ENCODE peak calls at places on chromosomes 4 and X, in six cellular contexts. V is astrocyte of the spinal cord, O is cardiac muscle cell, G is HCT116, Y is GM12864, P is AG04450. F is an unnamed sample.
A peak's percentile ranks its signal among the peaks of the same experiment; 100 is the strongest.

GRCh38 chr4:57051100-57051499 is 59.1 kb downstream of the IGFBP7 start:
- DNase-seq in P (no peak), G (no peak), Y (no peak), O (no peak), V (no peak), F (no peak)

GRCh38 chr4:41373221-41373620 is 116.5 kb downstream of the UCHL1 start:
- DNase-seq in G (no peak), O (no peak), Y (no peak), P (no peak), V (no peak), F (no peak)

GRCh38 chr4:82282875-82283274 is 90.9 kb downstream of the HNRNPD start:
- DNase-seq in P (no peak), O (no peak), Y (no peak), V (no peak), G (no peak), F (no peak)

GRCh38 chr4:153269223-153269990 is 65.2 kb downstream of the TRIM2 start:
- DNase-seq in P (no peak), Y (no peak), G (no peak), V (no peak), O (no peak), F (no peak)

GRCh38 chr4:13248621-13249298 is 235.4 kb downstream of the RAB28 start:
- DNase-seq in G (peak; percentile 8), O (peak; percentile 4), V (peak; percentile 14), Y (no peak), P (no peak), F (no peak)

GRCh38 chr4:90660672-90661071 is 533.5 kb downstream of the CCSER1 start:
- DNase-seq in O (no peak), V (no peak), Y (no peak), P (no peak), G (no peak), F (no peak)

GRCh38 chrX:101642086-101642485 is 17.6 kb downstream of the ARMCX2 start:
- DNase-seq in Y (no peak), G (no peak), V (no peak), P (no peak), O (no peak), F (no peak)

GRCh38 chrX:63664741-63665140 is 120.3 kb downstream of the ARHGEF9 start:
- DNase-seq in Y (no peak), P (no peak), G (no peak), O (no peak), V (no peak), F (no peak)

GRCh38 chr4:54988655-54989054 is 136.7 kb downstream of the KDR start:
- DNase-seq in G (no peak), V (no peak), Y (no peak), O (no peak), P (no peak), F (no peak)

GRCh38 chr4:666822-667544 is 7.1 kb downstream of the ATP5ME start:
- DNase-seq in O (no peak), V (no peak), Y (no peak), G (no peak), P (no peak), F (no peak)

GRCh38 chr4:8117278-8117682 is 41.3 kb downstream of the ABLIM2 start:
- DNase-seq in P (no peak), Y (peak; percentile 24), V (no peak), O (peak; percentile 34), G (peak; percentile 74), F (no peak)

GRCh38 chr4:168188754-168189153 is 96.4 kb downstream of the ANXA10 start:
- DNase-seq in V (no peak), P (no peak), Y (peak; percentile 2), G (no peak), O (no peak), F (no peak)

GRCh38 chrX:151974336-151975227 is at the start of gene GABRE:
- DNase-seq in V (peak; percentile 50), Y (no peak), P (no peak), G (no peak), O (peak; percentile 56), F (no peak)

DNA sequence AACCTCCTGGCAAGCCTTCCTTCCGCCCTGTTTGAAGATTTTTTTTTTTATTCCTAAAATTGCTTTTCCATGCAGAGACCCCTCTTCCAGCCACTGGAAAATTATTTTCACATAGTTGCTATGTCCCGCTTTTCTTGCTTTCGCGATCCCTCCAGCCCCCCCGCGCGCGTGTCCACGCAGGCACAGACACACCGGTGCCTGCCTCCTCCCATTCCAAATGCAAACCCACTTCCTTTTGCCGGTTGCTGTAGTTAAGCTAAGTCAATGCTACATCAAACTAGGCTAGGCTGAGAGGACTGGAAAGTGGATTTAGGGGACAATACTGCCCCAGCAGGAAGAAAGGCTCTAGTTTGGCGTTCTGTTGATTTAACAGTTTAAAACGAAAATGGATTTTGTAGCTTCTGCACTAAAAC is 111.0 kb downstream of the DHX15 start:
- DNase-seq in O (peak; percentile 46), Y (no peak), G (no peak), P (no peak), V (peak; percentile 37), F (no peak)
- TF ChIP-seq CTCF in O (no peak), Y (no peak), G (no peak), P (no peak), V (no peak), F (no peak)

DNA sequence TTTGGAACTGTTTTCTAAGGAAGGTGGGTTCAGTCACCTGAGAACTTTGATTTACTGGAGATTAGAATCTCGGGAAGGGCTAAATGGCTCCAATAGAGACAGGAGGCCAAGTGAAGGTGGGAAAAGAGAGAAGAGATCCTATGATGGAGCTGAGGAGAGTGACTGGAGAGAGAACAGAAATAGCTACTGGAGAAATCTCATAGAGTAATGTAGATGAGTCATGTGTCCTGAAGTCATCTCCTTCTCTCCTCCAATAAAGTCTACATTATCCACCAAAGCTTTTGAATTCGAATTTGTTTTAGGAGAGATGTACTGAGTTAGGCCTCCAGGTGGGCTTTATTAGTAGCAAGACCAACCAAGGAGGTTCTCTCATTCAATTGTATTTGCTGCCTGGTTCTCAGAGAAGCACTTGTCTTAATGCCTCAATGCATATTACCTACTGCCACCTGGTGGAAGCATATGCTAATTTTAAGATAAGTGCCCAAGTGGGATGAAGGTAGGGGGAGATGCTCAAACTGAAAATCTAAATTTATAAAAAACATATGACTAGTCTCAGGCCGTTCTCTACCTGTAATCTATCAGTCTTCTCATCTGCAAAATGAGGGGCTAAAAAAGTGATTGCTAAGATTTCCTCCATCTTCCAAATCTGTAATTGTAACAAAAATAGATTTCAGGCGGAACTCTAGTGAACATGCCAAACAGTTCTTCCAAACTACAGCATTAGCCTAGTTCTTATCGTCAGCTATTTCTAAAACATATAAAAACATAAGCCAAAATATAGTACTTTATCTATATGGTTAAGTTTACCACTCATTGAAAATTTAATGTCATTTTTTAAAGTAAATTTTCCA is 24.4 kb downstream of the TXK start:
- DNase-seq in G (peak; percentile 60), O (peak; percentile 48), P (no peak), Y (peak; percentile 26), V (peak; percentile 54), F (peak; percentile 46)
- TF ChIP-seq CTCF in G (peak; percentile 62), O (peak; percentile 61), P (peak; percentile 67), Y (peak; percentile 63), V (peak; percentile 58), F (peak; percentile 45)

DNA sequence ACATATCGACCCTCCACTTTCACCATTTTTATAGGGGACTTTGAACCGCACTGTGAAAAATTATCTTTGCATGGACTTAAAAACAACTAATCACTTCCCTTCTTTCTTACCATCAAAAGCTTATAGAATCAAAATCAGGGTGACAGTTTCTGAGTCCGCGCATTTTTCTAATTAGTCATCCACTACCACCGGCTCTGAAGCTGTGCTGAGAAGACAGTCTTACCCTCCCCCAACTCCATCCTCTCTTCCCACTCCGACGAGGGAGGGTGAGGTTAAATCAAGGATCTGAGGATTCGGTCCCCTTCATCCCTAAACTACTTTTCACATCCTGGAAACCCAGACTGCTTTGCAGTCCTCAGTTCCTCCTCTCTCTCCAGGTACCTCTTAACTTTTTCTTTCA is 4.2 kb downstream of the DCTD start:
- DNase-seq in Y (no peak), G (no peak), V (no peak), O (no peak), P (no peak), F (no peak)
- TF ChIP-seq CTCF in Y (no peak), G (no peak), V (no peak), O (no peak), P (no peak), F (no peak)

GRCh38 chr4:88240297-88240714 is 44.1 kb downstream of the PPM1K start:
- DNase-seq in V (no peak), G (no peak), P (no peak), O (peak; percentile 15), Y (no peak), F (no peak)
- TF ChIP-seq CTCF in V (no peak), G (no peak), P (no peak), O (no peak), Y (no peak), F (no peak)

GRCh38 chr4:147773261-147774184 is 41.6 kb downstream of the ARHGAP10 start:
- DNase-seq in O (no peak), P (no peak), G (no peak), Y (no peak), V (peak; percentile 54), F (no peak)

GRCh38 chr4:147769386-147769785 is 37.5 kb downstream of the ARHGAP10 start:
- DNase-seq in O (no peak), P (no peak), G (no peak), Y (no peak), V (no peak), F (no peak)

GRCh38 chr4:147772459-147772969 is 40.6 kb downstream of the ARHGAP10 start:
- DNase-seq in Y (no peak), O (peak; percentile 70), V (peak; percentile 82), G (no peak), P (peak; percentile 69), F (no peak)

GRCh38 chr4:147770831-147771230 is 38.9 kb downstream of the ARHGAP10 start:
- DNase-seq in G (no peak), Y (no peak), O (no peak), V (no peak), P (no peak), F (no peak)

DNA sequence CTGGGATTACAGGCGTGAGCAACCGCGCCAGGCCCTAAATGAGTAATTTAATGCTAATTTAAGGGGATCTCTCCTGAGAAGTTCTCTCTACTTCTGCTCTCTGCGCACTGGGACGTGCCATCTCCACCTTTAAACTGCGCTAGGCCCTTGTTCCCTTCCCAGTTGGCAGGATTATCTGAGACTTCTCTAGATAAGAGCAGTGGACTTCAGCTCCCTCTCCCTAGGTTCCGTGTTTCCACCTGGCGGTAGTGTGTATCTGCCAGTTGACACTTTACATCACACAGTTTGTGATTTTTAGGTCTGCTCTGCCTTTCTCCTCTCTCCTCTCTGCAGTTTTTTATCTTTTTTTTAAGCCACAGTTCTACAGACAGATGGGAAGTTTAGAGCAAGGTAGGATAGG is 40.2 kb downstream of the ARHGAP10 start:
- DNase-seq in Y (no peak), P (no peak), V (no peak), O (no peak), G (no peak), F (no peak)
- TF ChIP-seq CTCF in Y (no peak), P (no peak), V (no peak), O (no peak), G (no peak), F (no peak)

GRCh38 chrX:52995974-52996304 is 37.6 kb upstream of the FAM156A start:
- DNase-seq in P (no peak), G (no peak), O (no peak), Y (no peak), V (no peak), F (no peak)
- TF ChIP-seq CTCF in P (no peak), G (no peak), O (no peak), Y (no peak), V (no peak), F (no peak)